ENCODE peak calls at places on chromosomes 11 and 22, in four cellular contexts. K is ovary, Y is sigmoid colon, P is brain microvascular endothelial cell. R is an unnamed sample.

GRCh38 chr11:64919627-64920026 is 2.6 kb upstream of the ATG2A start:
- DNase-seq in K (no peak), Y (peak; percentile 35), P (no peak), R (no peak)

GRCh38 chr11:77471520-77472234 is 2.2 kb downstream of the PAK1 start:
- DNase-seq in P (no peak), K (no peak), Y (no peak), R (no peak)

GRCh38 chr11:112732031-112732430 is 229.2 kb upstream of the NCAM1 start:
- DNase-seq in P (no peak), Y (no peak), K (no peak), R (no peak)

GRCh38 chr11:64842851-64843841 is 1.3 kb downstream of the CDC42BPG start:
- DNase-seq in K (no peak), Y (no peak), P (no peak), R (peak; percentile 94)

GRCh38 chr11:121741954-121742361 is 289.2 kb upstream of the SORL1-AS1 start:
- DNase-seq in Y (peak; percentile 94), P (peak; percentile 3), K (peak; percentile 89), R (no peak)

GRCh38 chr11:100923555-100923954 is 206.1 kb downstream of the PGR start:
- DNase-seq in K (no peak), P (peak; percentile 21), Y (no peak), R (no peak)

GRCh38 chr22:37516456-37516855 is 2.8 kb downstream of the CARD10 start:
- DNase-seq in P (no peak), Y (no peak), K (no peak), R (no peak)

GRCh38 chr11:116853461-116854073 is 16.1 kb upstream of the APOA1 start:
- DNase-seq in K (no peak), P (peak; percentile 88), Y (no peak), R (peak; percentile 68)

GRCh38 chr11:26769027-26769426 is 47.2 kb upstream of the SLC5A12 start:
- DNase-seq in P (no peak), K (no peak), Y (no peak), R (no peak)

GRCh38 chr11:73195191-73196007 is 22.7 kb upstream of the P2RY2 start:
- DNase-seq in K (no peak), Y (peak; percentile 38), P (peak; percentile 18), R (peak; percentile 81)

GRCh38 chr11:73931039-73931645 is 19.7 kb upstream of the DNAJB13 start:
- DNase-seq in K (no peak), Y (no peak), P (peak; percentile 80), R (peak; percentile 56)

GRCh38 chr11:76716268-76716667 is 45.7 kb upstream of the LRRC32 start:
- DNase-seq in Y (no peak), P (no peak), K (no peak), R (no peak)

GRCh38 chr11:85664561-85665481 is at the start of gene CREBZF:
- DNase-seq in Y (peak; percentile 97), P (peak; percentile 91), K (peak; percentile 95), R (peak; percentile 94)

GRCh38 chr11:8634498-8634897 is 40.5 kb upstream of the STK33 start:
- DNase-seq in Y (no peak), P (no peak), K (no peak), R (no peak)

GRCh38 chr11:76625787-76626186 is 44.8 kb downstream of the LRRC32 start:
- DNase-seq in Y (no peak), K (no peak), P (no peak), R (no peak)

GRCh38 chr11:13965337-13965736 is 2.8 kb downstream of the SPON1 start:
- DNase-seq in Y (no peak), K (no peak), P (no peak), R (no peak)

GRCh38 chr11:72624496-72625201 is 49.6 kb downstream of the PDE2A start:
- DNase-seq in K (no peak), P (no peak), Y (peak; percentile 81), R (no peak)

GRCh38 chr22:41383085-41383484 is 1.3 kb downstream of the TEF start:
- DNase-seq in K (no peak), P (no peak), Y (no peak), R (no peak)

GRCh38 chr11:61657566-61657965 is 22.6 kb upstream of the DAGLA start:
- DNase-seq in Y (no peak), K (no peak), P (no peak), R (no peak)

GRCh38 chr22:23068832-23069385 is 1.4 kb upstream of the GNAZ start:
- DNase-seq in Y (peak; percentile 59), K (peak; percentile 7), P (no peak), R (no peak)

GRCh38 chr22:47187558-47187957 is 425.1 kb downstream of the TBC1D22A start:
- DNase-seq in Y (no peak), P (no peak), K (no peak), R (no peak)

GRCh38 chr11:82895437-82896091 is 4.7 kb downstream of the PRCP start:
- DNase-seq in Y (no peak), K (no peak), P (no peak), R (no peak)

GRCh38 chr11:7281083-7281482 is 29.4 kb downstream of the SYT9 start:
- DNase-seq in P (no peak), K (no peak), Y (no peak), R (peak; percentile 72)

GRCh38 chr11:86669424-86669823 is 3.0 kb downstream of the ME3 start:
- DNase-seq in K (no peak), P (no peak), Y (no peak), R (no peak)

GRCh38 chr11:78127408-78127807 is 12.0 kb downstream of the ALG8 start:
- DNase-seq in Y (no peak), P (no peak), K (no peak), R (no peak)

GRCh38 chr22:42368379-42369249 is 63.6 kb downstream of the NFAM1 start:
- DNase-seq in P (no peak), K (peak; percentile 17), Y (peak; percentile 77), R (no peak)

GRCh38 chr11:111736191-111736590 is 30.0 kb downstream of the PPP2R1B start:
- DNase-seq in K (no peak), Y (no peak), P (peak; percentile 45), R (no peak)

GRCh38 chr11:98621767-98622166 is 399.0 kb upstream of the CNTN5 start:
- DNase-seq in K (no peak), Y (no peak), P (no peak), R (no peak)

GRCh38 chr11:122186439-122187080 is 70.5 kb upstream of the BLID start:
- DNase-seq in P (peak; percentile 87), K (no peak), Y (no peak), R (peak; percentile 38)

GRCh38 chr11:132177106-132177505 is 806.7 kb downstream of the NTM start:
- DNase-seq in Y (no peak), P (peak; percentile 62), K (no peak), R (peak; percentile 10)

GRCh38 chr11:27754035-27755017 is 54.1 kb upstream of the BDNF start:
- DNase-seq in P (peak; percentile 82), Y (no peak), K (no peak), R (peak; percentile 5)

GRCh38 chr11:33936057-33936456 is 44.2 kb upstream of the LMO2 start:
- DNase-seq in Y (no peak), P (no peak), K (no peak), R (no peak)

GRCh38 chr22:50146440-50147228 is 23.9 kb upstream of the PANX2 start:
- DNase-seq in P (peak; percentile 61), K (peak; percentile 72), Y (peak; percentile 81), R (peak; percentile 42)

GRCh38 chr11:17822021-17822781 is 87.6 kb downstream of the KCNC1 start:
- DNase-seq in P (peak; percentile 39), Y (no peak), K (no peak), R (no peak)
- H3K27ac ChIP-seq in P (no peak overlapping the region), Y (peak overlapping the region; percentile 47), K (no peak overlapping the region), R (no peak overlapping the region)

GRCh38 chr22:16721969-16722368 is 103.2 kb downstream of the XKR3 start:
- DNase-seq in P (no peak), K (no peak), Y (no peak), R (no peak)

DNA sequence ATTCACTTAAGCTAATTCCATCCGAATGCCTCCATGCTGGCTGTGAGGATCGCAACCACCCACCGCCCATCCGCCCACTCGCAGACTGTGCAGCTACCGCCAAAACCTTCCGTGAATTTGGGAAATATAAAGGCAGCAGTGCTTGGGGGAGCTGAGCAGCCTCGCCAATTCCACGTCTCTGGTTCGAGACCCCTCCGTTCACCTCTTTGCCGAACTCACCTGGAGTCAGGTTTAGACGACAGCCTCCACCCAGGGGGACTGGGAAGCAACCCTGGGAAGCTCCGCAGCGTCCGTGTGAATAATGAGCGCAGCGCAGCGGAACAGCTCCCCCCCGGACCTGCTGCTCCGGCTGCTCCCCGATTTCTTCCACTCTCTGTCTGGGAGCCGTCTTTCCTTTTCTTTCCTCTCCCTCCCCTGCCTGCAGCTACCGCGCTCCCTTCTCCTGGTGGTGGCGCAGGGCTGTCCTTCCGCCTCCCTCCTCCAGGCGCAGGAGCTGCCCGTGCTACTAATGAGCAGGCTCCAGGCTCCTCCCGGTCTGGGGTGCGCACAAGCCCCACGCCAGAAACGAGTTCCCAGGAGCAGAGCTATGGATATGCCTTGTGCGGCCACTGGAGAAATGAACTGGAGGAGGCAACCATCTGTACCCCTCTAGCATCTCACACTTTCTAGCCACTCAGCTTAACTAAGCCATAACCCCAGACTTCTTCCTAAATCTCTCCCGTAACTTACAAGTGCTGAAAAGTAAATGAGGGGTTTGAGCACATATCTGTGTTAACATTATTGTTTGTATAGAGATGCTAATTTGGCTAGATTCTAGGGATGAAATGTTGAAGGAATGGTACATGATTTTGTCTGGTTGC is 107.3 kb downstream of the XKR3 start:
- DNase-seq in K (no peak), P (no peak), Y (no peak), R (no peak)
- TF ChIP-seq CTCF in K (no peak), P (no peak), Y (no peak), R (no peak)

DNA sequence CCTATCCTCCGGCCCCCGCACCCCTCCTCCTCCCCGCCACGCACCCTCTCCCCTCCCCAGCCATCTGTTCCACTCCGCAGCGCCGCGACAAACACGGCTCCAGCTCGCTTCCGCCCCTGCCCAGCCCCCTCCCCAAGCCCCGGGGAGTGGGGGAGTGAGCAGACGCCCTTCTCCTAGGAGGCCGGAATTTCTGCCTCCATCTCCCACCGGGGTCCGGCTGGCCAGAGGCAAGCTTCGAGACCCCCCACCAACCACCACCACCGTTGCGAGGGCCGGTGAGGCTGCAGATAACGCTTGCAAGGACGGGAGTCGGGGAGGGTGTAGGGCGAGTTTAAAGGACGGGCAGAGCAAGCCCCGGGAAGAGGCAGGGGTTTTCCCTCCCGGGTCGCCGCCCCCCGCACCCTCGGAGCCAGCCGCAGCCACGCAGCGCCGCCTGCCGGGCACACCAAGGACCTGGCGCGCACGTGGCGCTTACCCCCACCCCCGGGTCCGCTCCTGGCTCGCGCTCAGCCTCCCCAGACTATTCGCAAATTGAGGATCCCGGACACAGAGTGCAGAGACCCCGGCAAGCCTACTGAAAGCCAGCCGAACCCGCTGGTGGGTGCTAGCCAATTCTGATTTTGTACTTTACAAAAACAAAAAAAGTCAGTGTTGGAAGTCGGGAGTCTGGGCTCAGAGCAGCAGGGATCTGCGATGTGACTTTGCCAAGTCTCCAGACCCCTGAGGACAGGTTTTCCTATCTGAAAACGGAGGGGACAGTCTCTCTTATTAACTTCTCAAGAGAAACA is 22.6 kb downstream of the RTN4RL2 start:
- DNase-seq in P (peak; percentile 5), Y (no peak), K (peak; percentile 33), R (peak; percentile 55)
- H3K27ac ChIP-seq in P (no peak overlapping the region), Y (no peak overlapping the region), K (no peak overlapping the region), R (no peak overlapping the region)

GRCh38 chr22:36384766-36385400 is 2.9 kb downstream of the MYH9 start:
- DNase-seq in K (no peak), Y (no peak), P (no peak), R (no peak)
- TF ChIP-seq CTCF in K (no peak), Y (no peak), P (peak; percentile 14), R (no peak)

R was measured in RWPE1.